ENCODE peak calls at places on chromosomes 3 and 15, in eight cellular contexts. S, Z, F, P, B, U, I and L are unnamed samples.

GRCh38 chr3:176554264-176554663 is 643.0 kb downstream of the TBL1XR1 start:
- DNase-seq in S (no peak), Z (no peak), F (no peak), P (no peak), B (no peak), U (no peak), I (no peak), L (no peak)

GRCh38 chr3:134197681-134198261 is 52.9 kb downstream of the RYK start:
- DNase-seq in S (peak; percentile 45), Z (peak; percentile 81), F (peak; percentile 52), P (peak; percentile 44), B (peak; percentile 69), U (no peak), I (peak; percentile 81), L (no peak)

GRCh38 chr3:8870134-8870533 is 93.1 kb downstream of the RAD18 start:
- DNase-seq in S (no peak), Z (no peak), F (no peak), P (no peak), B (no peak), U (no peak), I (no peak), L (no peak)

GRCh38 chr3:136819784-136820640 is 1.1 kb downstream of the SLC35G2 start:
- DNase-seq in S (peak; percentile 79), Z (no peak), F (peak; percentile 14), P (peak; percentile 41), B (peak; percentile 60), U (peak; percentile 5), I (peak; percentile 68), L (peak; percentile 69)

GRCh38 chr3:197367081-197367780 is 68.8 kb upstream of the DLG1 start:
- DNase-seq in S (peak; percentile 87), Z (no peak), F (no peak), P (no peak), B (peak; percentile 97), U (no peak), I (no peak), L (no peak)

GRCh38 chr3:61666032-61666431 is 104.7 kb downstream of the PTPRG start:
- DNase-seq in S (peak; percentile 27), Z (no peak), F (no peak), P (no peak), B (no peak), U (no peak), I (no peak), L (no peak)

GRCh38 chr3:155321418-155321817 is 27.9 kb upstream of the STRIT1 start:
- DNase-seq in S (peak; percentile 38), Z (no peak), F (no peak), P (no peak), B (peak; percentile 66), U (no peak), I (no peak), L (no peak)

GRCh38 chr3:95615592-95616310 is 1198.6 kb upstream of the EPHA6 start:
- DNase-seq in S (peak; percentile 22), Z (no peak), F (no peak), P (no peak), B (peak; percentile 7), U (no peak), I (no peak), L (no peak)

GRCh38 chr3:182063742-182064141 is 352.0 kb downstream of the SOX2 start:
- DNase-seq in S (no peak), Z (no peak), F (no peak), P (no peak), B (no peak), U (no peak), I (no peak), L (no peak)

GRCh38 chr3:55198554-55198953 is 270.7 kb upstream of the LRTM1 start:
- DNase-seq in S (no peak), Z (no peak), F (no peak), P (peak; percentile 75), B (no peak), U (no peak), I (peak; percentile 87), L (no peak)

GRCh38 chr3:117661636-117662095 is 952.1 kb downstream of the TUSC7 start:
- DNase-seq in S (no peak), Z (peak; percentile 11), F (no peak), P (peak; percentile 3), B (no peak), U (no peak), I (peak; percentile 23), L (no peak)

GRCh38 chr3:48088056-48088748 is 72.0 kb upstream of the MAP4 start:
- DNase-seq in S (peak; percentile 47), Z (no peak), F (no peak), P (peak; percentile 22), B (peak; percentile 57), U (no peak), I (no peak), L (peak; percentile 69)

GRCh38 chr3:15819576-15819975 is 21.8 kb upstream of the ANKRD28 start:
- DNase-seq in S (no peak), Z (no peak), F (no peak), P (no peak), B (no peak), U (no peak), I (no peak), L (no peak)

GRCh38 chr3:30042274-30042859 is 564.0 kb upstream of the TGFBR2 start:
- DNase-seq in S (peak; percentile 72), Z (peak; percentile 68), F (peak; percentile 26), P (peak; percentile 34), B (peak; percentile 82), U (peak; percentile 51), I (peak; percentile 90), L (peak; percentile 67)

GRCh38 chr3:35523838-35524237 is 115.5 kb upstream of the ARPP21 start:
- DNase-seq in S (no peak), Z (no peak), F (no peak), P (no peak), B (no peak), U (no peak), I (peak; percentile 67), L (no peak)

GRCh38 chr15:75596703-75597345 is 17.7 kb upstream of the PTPN9 start:
- DNase-seq in S (no peak), Z (no peak), F (no peak), P (no peak), B (no peak), U (no peak), I (no peak), L (no peak)